ENCODE peak calls at places on chromosomes 13 and 19, in six cellular contexts. E is SK-N-SH, N is stomach, Y is breast epithelium, U is K562, T is Panc1. W is an unnamed sample. For H3K4me1, the result is how much of the 10 kb centered on the place peaks cover.

GRCh38 chr13:63938851-63939250 is 2523.2 kb upstream of the PCDH20 start:
- DNase-seq in N (no peak), T (no peak), E (no peak), U (no peak), Y (no peak), W (no peak)

GRCh38 chr13:35470671-35471465 is 5.6 kb downstream of the MAB21L1 start:
- DNase-seq in U (no peak), Y (no peak), T (no peak), E (peak), N (no peak), W (peak)

GRCh38 chr19:23561341-23561740 is 125.7 kb downstream of the ZNF675 start:
- DNase-seq in U (no peak), Y (no peak), E (no peak), T (no peak), N (no peak), W (no peak)

GRCh38 chr13:101579291-101579802 is 126.9 kb downstream of the ITGBL1 start:
- DNase-seq in E (peak), Y (no peak), U (no peak), T (no peak), N (no peak), W (no peak)

GRCh38 chr13:99766641-99767045 is 204.9 kb downstream of the ZIC5 start:
- DNase-seq in T (no peak), U (no peak), Y (no peak), N (no peak), E (no peak), W (no peak)

GRCh38 chr19:35509861-35510625 is 3.4 kb downstream of the DMKN start:
- DNase-seq in N (peak), Y (peak), T (peak), U (peak), E (peak), W (peak)

GRCh38 chr19:40872209-40872608 is 9.8 kb downstream of the CYP2A7 start:
- DNase-seq in U (no peak), N (no peak), E (no peak), Y (no peak), T (no peak), W (no peak)

GRCh38 chr19:54160182-54160811 is 776 bp upstream of the LENG1 start:
- DNase-seq in N (no peak), E (no peak), T (no peak), Y (no peak), U (no peak), W (no peak)

GRCh38 chr13:72849571-72849970 is 67.6 kb downstream of the PIBF1 start:
- DNase-seq in N (no peak), T (no peak), E (no peak), U (no peak), Y (no peak), W (no peak)

GRCh38 chr13:104011505-104012270 is 945.5 kb upstream of the SLC10A2 start:
- DNase-seq in E (no peak), Y (no peak), U (no peak), T (no peak), N (peak), W (no peak)

GRCh38 chr19:15107056-15108010 is at the start of gene SYDE1:
- DNase-seq in U (no peak), Y (no peak), N (no peak), E (peak), T (no peak), W (no peak)

GRCh38 chr19:3618144-3618810 is 8.3 kb downstream of the CACTIN start:
- DNase-seq in N (peak), E (peak), U (peak), T (no peak), Y (no peak), W (peak)

GRCh38 chr19:3619631-3620012 is 7.0 kb downstream of the CACTIN start:
- DNase-seq in U (no peak), N (no peak), T (no peak), E (no peak), Y (no peak), W (no peak)

GRCh38 chr19:3620145-3620816 is 6.3 kb downstream of the CACTIN start:
- DNase-seq in T (no peak), N (no peak), Y (no peak), E (no peak), U (no peak), W (no peak)

GRCh38 chr19:3617463-3617862 is 9.1 kb downstream of the CACTIN start:
- DNase-seq in Y (no peak), U (no peak), T (no peak), E (no peak), N (peak), W (peak)

DNA sequence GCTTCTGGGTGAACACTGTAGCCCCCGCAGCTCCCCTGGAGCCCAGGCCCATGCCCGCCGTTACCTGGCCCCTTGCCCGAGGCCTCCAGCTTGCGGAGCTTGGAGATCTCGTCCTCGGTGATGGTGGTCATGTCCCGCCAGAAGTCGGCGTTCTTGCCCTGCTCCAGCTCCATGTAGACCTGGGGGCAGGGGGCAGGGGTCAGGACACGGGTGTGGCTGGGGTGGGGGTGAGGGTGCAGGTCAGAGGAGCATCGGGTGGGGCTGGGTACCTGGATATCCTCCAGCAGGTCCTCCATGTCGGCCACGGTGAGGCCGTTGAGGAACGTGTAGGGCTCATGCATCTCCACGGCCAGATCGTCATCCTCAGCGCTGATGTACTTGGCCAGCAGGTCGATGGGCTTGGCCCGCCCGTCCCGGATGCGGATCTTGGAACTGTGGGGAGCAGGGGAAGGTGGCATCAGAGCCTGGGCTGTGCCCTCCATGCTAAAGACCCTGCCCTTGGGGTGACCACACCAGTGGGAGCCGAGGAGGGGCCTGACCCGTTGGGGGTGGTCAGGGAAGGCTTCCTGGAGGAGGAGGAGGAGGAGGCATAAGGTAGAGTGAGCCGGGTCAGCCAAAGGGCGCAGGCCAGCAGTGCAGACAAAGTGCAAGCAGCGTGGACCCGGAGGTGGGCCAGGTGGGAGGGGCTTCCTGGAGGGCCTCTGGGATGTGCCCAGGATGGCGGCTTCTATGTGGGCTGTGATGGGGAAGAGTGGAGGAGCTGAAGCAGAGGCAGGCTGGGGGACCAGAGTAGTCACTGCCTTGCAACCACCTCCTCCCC is 7.6 kb downstream of the CACTIN start:
- DNase-seq in Y (no peak), T (no peak), U (peak), N (no peak), E (no peak), W (no peak)
- TF ChIP-seq CTCF in Y (no peak), T (no peak), U (peak), N (no peak), E (no peak), W (peak)

DNA sequence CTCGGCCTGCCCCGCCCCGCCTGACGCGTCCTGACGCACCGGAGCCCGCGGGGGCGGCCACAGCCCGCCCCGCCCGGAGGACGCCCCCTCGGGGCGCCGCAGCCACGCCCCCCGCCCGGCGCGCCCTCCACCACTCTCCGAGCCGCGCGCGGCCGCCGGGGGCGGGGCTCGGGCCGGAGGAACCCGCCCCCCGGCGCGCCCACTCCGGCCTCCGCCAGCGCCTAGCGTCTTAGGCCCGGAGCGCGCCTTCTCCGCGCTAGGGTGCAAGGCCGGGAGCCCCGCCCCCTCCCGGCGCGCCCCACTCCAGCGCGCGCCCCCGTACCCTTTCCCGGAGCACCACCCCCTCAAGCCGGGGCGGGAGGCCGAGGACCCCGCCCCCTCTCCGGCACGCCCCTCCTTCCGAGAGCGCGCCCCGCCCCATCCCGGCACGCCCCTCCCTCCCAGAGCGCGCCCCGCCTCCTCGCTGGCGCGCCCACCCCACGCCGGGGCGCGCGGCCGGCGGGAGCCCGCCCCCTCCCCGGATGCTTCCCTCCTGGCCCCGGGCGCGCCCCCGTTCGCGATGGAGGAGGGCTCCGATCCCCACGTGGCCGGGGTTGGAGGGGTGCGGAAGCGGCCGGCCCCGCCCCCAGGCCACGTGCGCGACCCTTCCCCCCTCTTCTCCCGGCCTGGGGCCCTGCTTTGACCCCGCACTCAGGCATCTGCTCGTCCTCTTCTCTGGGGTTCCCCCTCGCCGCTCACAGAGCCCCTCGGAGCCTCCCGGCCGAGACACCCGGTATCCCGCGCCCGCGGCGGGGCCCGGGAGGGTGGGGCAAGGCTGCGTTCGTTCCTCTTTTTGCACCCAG is 480 bp upstream of the KLF16 start:
- DNase-seq in E (peak), N (peak), U (peak), T (no peak), Y (peak), W (peak)
- TF ChIP-seq POLR2AphosphoS5 in E (peak), N (no peak), U (no peak), T (peak), Y (peak), W (peak)

GRCh38 chr19:1259206-1259872 is 9.8 kb upstream of the CIRBP start:
- DNase-seq in N (peak), E (peak), U (no peak), T (no peak), Y (no peak), W (peak)

GRCh38 chr19:1261863-1262686 is 7.1 kb upstream of the CIRBP start:
- DNase-seq in T (no peak), U (no peak), N (peak), E (no peak), Y (peak), W (peak)

GRCh38 chr19:1259873-1260748 is 9.0 kb upstream of the CIRBP start:
- DNase-seq in Y (no peak), E (no peak), T (no peak), N (no peak), U (no peak), W (peak)

GRCh38 chr19:1261512-1261862 is 7.6 kb upstream of the CIRBP start:
- DNase-seq in Y (no peak), N (no peak), U (no peak), E (no peak), T (no peak), W (peak)

GRCh38 chr19:1260749-1261511 is 8.2 kb upstream of the CIRBP start:
- DNase-seq in N (peak), T (no peak), Y (peak), E (peak), U (peak), W (peak)
- H3K4me1 ChIP-seq in N (half or more), T (half or more), Y (under half), E (half or more), U (half or more), W (half or more)

DNA sequence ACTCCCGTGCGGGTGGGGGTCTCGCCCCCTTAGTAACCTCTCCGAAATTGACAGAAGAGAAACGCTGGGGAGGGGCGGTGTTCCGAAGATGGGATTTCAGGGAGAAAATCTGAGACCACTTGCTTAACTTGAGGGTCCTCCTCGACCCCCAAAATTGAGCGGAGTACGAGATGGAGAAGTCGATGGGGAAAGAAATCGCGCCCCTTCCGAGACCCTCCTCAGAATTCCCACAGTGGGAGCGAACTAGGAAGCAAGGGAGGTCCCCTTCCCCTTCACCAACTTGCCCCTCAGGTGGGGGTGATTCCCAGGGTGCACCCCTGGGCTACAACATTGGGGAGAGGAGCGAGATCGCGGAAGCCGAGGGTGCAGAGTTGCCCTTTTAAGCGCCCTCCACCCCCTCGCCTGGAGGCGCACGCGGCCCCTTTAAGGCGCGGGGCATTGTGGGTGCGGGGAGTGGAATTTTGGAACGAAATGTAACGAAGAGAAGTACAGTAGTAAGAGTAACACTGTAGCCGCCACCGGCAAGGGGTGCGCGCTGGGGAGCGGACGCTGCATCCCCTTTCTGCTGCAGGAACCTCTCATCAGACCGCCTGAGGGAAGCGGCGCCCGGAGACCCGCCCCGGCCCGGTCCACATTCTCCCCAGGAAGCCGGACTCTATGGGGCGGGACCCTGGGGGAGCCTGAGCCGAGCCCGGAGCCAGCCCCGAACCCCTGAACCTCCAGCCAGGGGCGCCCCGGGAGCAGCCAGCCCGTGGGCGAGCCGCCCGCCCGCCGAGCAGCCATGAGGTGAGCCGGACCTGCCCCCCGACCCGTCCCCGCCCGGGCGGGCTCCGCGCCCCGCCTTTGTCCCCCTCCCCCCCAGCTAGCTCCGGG is at the start of gene VASP:
- DNase-seq in T (no peak), U (peak), Y (peak), N (peak), E (peak), W (peak)
- TF ChIP-seq CTCF in T (no peak), U (no peak), Y (no peak), N (no peak), E (no peak), W (no peak)

DNA sequence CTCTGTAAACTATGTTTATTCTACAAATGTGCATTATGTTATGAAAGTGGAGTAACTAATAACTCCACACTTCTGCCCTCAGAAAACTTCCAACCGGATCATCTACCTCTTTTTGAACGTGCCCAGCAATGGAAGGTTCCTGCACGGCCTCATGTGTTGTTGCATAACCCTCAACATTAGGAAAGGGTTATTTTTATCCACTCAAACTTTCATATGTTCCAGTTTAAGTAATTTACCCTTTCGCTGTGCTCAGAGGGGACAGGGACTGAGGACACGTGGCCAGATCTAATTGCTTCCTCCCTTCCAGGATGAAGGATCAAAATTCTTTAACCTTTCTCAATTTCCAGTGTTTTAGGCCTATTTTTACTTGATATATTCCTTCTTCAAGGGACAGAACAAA is 29.6 kb downstream of the IRS2 start:
- DNase-seq in T (no peak), Y (no peak), U (no peak), N (no peak), E (no peak), W (no peak)
- TF ChIP-seq POLR2AphosphoS5 in T (no peak), Y (no peak), U (no peak), N (no peak), E (no peak), W (no peak)

GRCh38 chr13:46595136-46595917 is 42.4 kb downstream of the LRCH1 start:
- DNase-seq in Y (no peak), E (no peak), U (no peak), N (no peak), T (no peak), W (no peak)
- H3K4me1 ChIP-seq in Y (under half), E (under half), U (under half), N (half or more), T (under half), W (under half)

GRCh38 chr19:48637948-48638830 is 1.0 kb upstream of the DBP start:
- DNase-seq in N (peak), Y (peak), E (peak), T (peak), U (peak), W (peak)
- TF ChIP-seq CTCF in N (no peak), Y (peak), E (peak), T (no peak), U (peak), W (peak)

DNA sequence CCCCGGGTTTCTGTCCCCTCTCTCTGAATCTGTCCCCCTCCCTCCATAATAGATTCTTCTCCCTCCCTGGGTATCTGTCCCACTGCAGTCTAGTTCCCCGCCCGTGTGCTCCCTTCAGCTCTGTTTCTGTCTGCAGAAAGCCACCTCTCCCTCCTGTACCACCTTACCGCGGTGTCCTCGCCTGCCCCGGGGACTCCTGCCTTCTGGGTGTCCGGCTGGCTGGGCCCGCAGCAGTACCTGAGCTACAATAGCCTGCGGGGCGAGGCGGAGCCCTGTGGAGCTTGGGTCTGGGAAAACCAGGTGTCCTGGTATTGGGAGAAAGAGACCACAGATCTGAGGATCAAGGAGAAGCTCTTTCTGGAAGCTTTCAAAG is 1.3 kb downstream of the FCGRT start:
- DNase-seq in Y (no peak), T (no peak), N (no peak), E (peak), U (no peak), W (no peak)
- TF ChIP-seq POLR2AphosphoS5 in Y (no peak), T (no peak), N (no peak), E (no peak), U (no peak), W (no peak)

GRCh38 chr19:17796838-17797168 is 1.9 kb downstream of the B3GNT3 start:
- DNase-seq in T (no peak), N (no peak), U (no peak), E (no peak), Y (no peak), W (no peak)
- H3K4me1 ChIP-seq in T (under half), N (under half), U (under half), E (under half), Y (under half), W (under half)